ENCODE peak calls at places on chromosomes 3 and 15, in ten cellular contexts. J, A, W, R, Y, H, O, Q, L and F are unnamed samples.

GRCh38 chr3:126835472-126836219 is 131.6 kb downstream of the CHCHD6 start:
- DNase-seq in J (no peak), A (no peak), W (peak; percentile 58), R (no peak), Y (no peak), H (peak; percentile 21), O (no peak), Q (no peak), L (no peak), F (peak; percentile 59)

GRCh38 chr3:128693696-128694095 is 32.3 kb upstream of the RAB7A start:
- DNase-seq in J (no peak), A (no peak), W (no peak), R (no peak), Y (no peak), H (no peak), O (no peak), Q (no peak), L (no peak), F (no peak)

GRCh38 chr3:157336252-157337009 is 100.2 kb upstream of the PTX3 start:
- DNase-seq in J (no peak), A (no peak), W (no peak), R (no peak), Y (no peak), H (no peak), O (no peak), Q (no peak), L (no peak), F (no peak)

GRCh38 chr15:50933353-50933752 is 24.9 kb downstream of the AP4E1 start:
- DNase-seq in J (no peak), A (no peak), W (no peak), R (no peak), Y (no peak), H (no peak), O (no peak), Q (no peak), L (no peak), F (no peak)

GRCh38 chr3:31906182-31906581 is 74.9 kb downstream of the OSBPL10 start:
- DNase-seq in J (no peak), A (no peak), W (no peak), R (no peak), Y (no peak), H (no peak), O (no peak), Q (no peak), L (no peak), F (no peak)

GRCh38 chr3:48427630-48427962 is 2.3 kb downstream of the PLXNB1 start:
- DNase-seq in J (no peak), A (peak; percentile 65), W (no peak), R (no peak), Y (peak; percentile 29), H (no peak), O (no peak), Q (no peak), L (no peak), F (peak; percentile 16)

GRCh38 chr15:90439946-90440345 is 51.9 kb downstream of the IQGAP1 start:
- DNase-seq in J (no peak), A (no peak), W (no peak), R (no peak), Y (no peak), H (no peak), O (no peak), Q (no peak), L (no peak), F (no peak)

GRCh38 chr3:117706037-117706436 is 996.5 kb downstream of the TUSC7 start:
- DNase-seq in J (no peak), A (no peak), W (no peak), R (no peak), Y (no peak), H (no peak), O (no peak), Q (no peak), L (no peak), F (peak; percentile 86)

DNA sequence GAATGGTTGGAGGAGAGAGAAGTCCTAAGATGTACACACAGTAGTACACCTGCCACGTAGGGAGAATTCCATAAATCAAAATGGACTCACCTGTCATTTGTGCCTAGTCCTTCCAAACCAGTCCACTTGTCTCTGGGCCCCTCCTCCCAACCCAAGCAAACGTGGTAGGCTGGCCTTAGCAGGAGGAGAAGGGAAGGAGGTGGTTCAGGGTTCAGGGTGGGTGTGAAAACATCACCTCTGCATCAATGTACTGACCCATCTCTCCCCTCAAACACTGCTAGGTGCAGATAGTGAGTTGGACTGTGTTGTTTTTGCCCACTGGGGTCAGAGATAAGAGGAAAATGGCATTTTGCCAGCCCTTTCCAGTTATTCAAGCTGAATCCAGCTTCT is 99.3 kb downstream of the MME start:
- DNase-seq in J (no peak), A (no peak), W (no peak), R (no peak), Y (no peak), H (peak; percentile 54), O (no peak), Q (no peak), L (no peak), F (no peak)
- H3K36me3 ChIP-seq in J (no peaks in the 10 kb centered on the region), A (no peaks in the 10 kb centered on the region), W (peaks cover 53% of the 10 kb centered on the region), R (no peaks in the 10 kb centered on the region), Y (no peaks in the 10 kb centered on the region), H (no peaks in the 10 kb centered on the region), O (no peaks in the 10 kb centered on the region), Q (no peaks in the 10 kb centered on the region), L (no peaks in the 10 kb centered on the region), F (peaks cover 97% of the 10 kb centered on the region)

GRCh38 chr3:9826815-9827574 is 16.8 kb downstream of the RPUSD3 start:
- DNase-seq in J (no peak), A (no peak), W (peak; percentile 44), R (no peak), Y (no peak), H (peak; percentile 33), O (peak; percentile 74), Q (no peak), L (no peak), F (peak; percentile 11)

GRCh38 chr3:9831253-9831652 is 12.6 kb downstream of the RPUSD3 start:
- DNase-seq in J (no peak), A (no peak), W (no peak), R (no peak), Y (no peak), H (no peak), O (no peak), Q (no peak), L (no peak), F (no peak)

GRCh38 chr3:9833078-9833477 is 10.7 kb downstream of the RPUSD3 start:
- DNase-seq in J (no peak), A (no peak), W (no peak), R (no peak), Y (no peak), H (no peak), O (no peak), Q (no peak), L (no peak), F (no peak)

GRCh38 chr3:9825461-9826040 is 15.5 kb downstream of the TTLL3 start:
- DNase-seq in J (no peak), A (no peak), W (no peak), R (no peak), Y (no peak), H (peak; percentile 39), O (no peak), Q (no peak), L (no peak), F (no peak)

DNA sequence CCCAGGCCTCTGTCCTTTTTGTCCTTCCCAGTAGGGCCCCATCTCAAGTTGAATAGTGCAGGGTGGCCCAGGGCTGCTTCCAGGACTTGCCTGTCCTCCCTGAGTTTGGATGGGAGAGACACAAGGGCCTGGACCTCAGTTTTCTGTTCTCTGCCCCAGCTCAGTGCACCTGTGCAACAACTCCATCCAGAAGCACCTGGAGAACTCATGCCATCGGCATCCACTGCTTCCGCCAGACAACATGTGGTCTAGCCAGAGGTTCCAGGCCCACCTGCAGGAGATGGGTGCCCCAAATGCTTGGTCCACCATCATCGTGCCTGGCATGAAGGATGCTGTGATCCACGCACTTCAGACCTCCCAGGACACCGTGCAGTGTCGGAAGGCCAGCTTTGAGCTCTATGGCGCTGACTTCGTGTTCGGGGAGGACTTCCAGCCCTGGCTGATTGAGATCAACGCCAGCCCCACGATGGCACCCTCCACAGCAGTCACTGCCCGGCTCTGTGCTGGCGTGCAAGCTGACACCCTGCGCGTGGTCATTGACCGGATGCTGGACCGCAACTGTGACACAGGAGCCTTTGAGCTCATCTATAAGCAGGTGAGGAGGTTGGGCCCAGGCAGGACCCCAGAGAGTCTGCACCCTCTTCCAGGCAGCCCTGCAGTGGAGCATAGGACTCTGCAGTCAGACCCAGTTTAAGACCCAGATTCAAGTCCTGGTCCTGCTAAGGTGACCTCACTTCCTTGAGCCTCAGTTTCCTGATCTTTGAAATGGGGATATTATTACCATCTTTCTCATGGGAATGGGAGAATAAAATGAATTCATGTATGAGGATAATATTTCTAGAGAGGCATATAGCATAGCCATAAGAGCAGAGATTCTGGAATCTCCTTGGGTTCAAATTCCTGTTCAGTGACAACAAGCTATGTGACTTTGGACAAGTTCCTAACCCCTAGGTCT is 14.7 kb downstream of the RPUSD3 start:
- DNase-seq in J (no peak), A (no peak), W (no peak), R (no peak), Y (no peak), H (no peak), O (no peak), Q (no peak), L (peak; percentile 62), F (no peak)
- H3K36me3 ChIP-seq in J (peaks cover 70% of the 10 kb centered on the region), A (peaks cover 35% of the 10 kb centered on the region), W (peaks cover 13% of the 10 kb centered on the region), R (peaks cover 4% of the 10 kb centered on the region), Y (peaks cover 4% of the 10 kb centered on the region), H (peaks cover 72% of the 10 kb centered on the region), O (no peaks in the 10 kb centered on the region), Q (peaks cover 6% of the 10 kb centered on the region), L (no peaks in the 10 kb centered on the region), F (peaks cover 37% of the 10 kb centered on the region)

GRCh38 chr15:67097893-67098740 is 32.7 kb downstream of the SMAD3 start:
- DNase-seq in J (peak; percentile 27), A (no peak), W (no peak), R (no peak), Y (peak; percentile 75), H (peak; percentile 76), O (no peak), Q (no peak), L (no peak), F (peak; percentile 93)

GRCh38 chr15:67100808-67101581 is 35.6 kb downstream of the SMAD3 start:
- DNase-seq in J (no peak), A (no peak), W (no peak), R (no peak), Y (no peak), H (no peak), O (no peak), Q (no peak), L (peak; percentile 62), F (no peak)

GRCh38 chr15:67101981-67102929 is 36.9 kb downstream of the SMAD3 start:
- DNase-seq in J (no peak), A (no peak), W (no peak), R (no peak), Y (no peak), H (no peak), O (no peak), Q (peak; percentile 39), L (peak; percentile 34), F (no peak)

GRCh38 chr15:67098768-67099282 is 33.4 kb downstream of the SMAD3 start:
- DNase-seq in J (no peak), A (no peak), W (no peak), R (no peak), Y (no peak), H (no peak), O (no peak), Q (no peak), L (no peak), F (no peak)

DNA sequence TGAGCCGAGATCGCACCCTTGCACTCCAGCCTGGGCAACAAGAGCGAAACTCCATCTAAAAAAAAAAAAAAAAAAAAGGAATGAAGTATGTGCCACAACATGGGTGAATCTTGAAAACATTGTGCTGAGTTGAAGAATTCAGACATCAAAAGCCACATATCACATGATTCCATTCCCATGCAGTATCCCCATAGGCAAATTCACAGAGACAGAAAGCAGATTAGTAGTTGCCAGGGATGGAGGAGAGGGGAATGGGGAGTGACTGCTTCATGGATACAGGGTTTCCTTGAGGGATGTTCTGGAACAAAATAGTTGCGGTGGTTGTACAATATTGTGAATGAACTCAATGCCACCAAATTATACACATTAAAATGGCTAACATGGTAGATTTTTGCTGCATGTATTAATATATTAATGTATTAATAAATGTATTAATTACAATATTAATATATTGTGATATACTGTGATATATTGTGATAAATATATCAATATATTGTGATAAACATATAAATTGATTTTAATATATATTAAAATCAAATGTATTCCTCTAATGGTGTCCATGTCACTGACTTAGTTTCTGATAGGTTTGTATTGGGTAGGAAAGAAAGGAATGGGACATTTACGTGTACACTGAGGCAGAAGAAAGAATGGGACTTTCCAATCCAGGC is 34.9 kb downstream of the SMAD3 start:
- DNase-seq in J (no peak), A (no peak), W (no peak), R (no peak), Y (no peak), H (no peak), O (no peak), Q (no peak), L (no peak), F (no peak)
- H3K36me3 ChIP-seq in J (peaks cover under 1% of the 10 kb centered on the region), A (no peaks in the 10 kb centered on the region), W (no peaks in the 10 kb centered on the region), R (no peaks in the 10 kb centered on the region), Y (no peaks in the 10 kb centered on the region), H (peaks cover 35% of the 10 kb centered on the region), O (no peaks in the 10 kb centered on the region), Q (no peaks in the 10 kb centered on the region), L (no peaks in the 10 kb centered on the region), F (peaks cover 7% of the 10 kb centered on the region)

DNA sequence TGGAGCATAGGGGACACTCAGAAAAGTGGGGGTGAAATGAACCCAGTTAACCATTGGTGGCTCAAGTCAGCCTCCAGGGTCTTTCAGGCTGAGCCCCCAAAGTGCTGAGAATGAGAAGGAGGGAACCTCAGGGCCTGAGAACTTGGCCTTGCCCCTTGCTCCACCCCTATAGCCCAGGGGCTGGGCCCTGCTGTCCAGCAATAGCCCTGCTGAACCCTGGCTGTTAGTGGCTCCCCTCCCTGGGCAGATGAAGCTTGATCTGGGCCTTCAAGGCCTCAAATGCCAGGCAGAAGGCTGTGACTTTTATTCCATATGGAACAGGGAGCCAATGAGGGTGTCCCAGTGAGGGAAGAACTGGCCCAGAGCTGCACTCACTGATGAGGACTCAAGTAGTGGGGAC is 16.2 kb downstream of the ADAMTS7 start:
- DNase-seq in J (no peak), A (no peak), W (no peak), R (no peak), Y (no peak), H (no peak), O (no peak), Q (no peak), L (no peak), F (no peak)
- H3K36me3 ChIP-seq in J (peaks cover 31% of the 10 kb centered on the region), A (peaks cover under 1% of the 10 kb centered on the region), W (peaks cover 12% of the 10 kb centered on the region), R (no peaks in the 10 kb centered on the region), Y (peaks cover 3% of the 10 kb centered on the region), H (no peaks in the 10 kb centered on the region), O (peaks cover 2% of the 10 kb centered on the region), Q (no peaks in the 10 kb centered on the region), L (no peaks in the 10 kb centered on the region), F (peaks cover 37% of the 10 kb centered on the region)